ENCODE peak calls at places on chromosomes 11 and 22, in seven cellular contexts. Z is activated CD4-positive, CD25-positive, alpha-beta regulatory T cell; M is stimulated activated CD4-positive, alpha-beta T cell treated with anti-CD3 and anti-CD28 coated beads, Interleukin-1b, Interleukin-23, amount 100 ng/mL, for 24 hours; O is stromal cell of bone marrow; S is DMS153; Q is astrocyte of the cerebellum; U is T-helper 2 cell. L is an unnamed sample.

GRCh38 chr22:42799462-42800405 is 57.3 kb downstream of the ARFGAP3 start:
- DNase-seq in Z (no peak), M (no peak), O (no peak), S (peak; percentile 22), Q (no peak), U (no peak), L (no peak)

GRCh38 chr22:27709919-27710452 is 91.6 kb downstream of the MN1 start:
- DNase-seq in Z (no peak), M (no peak), O (no peak), S (no peak), Q (no peak), U (no peak), L (no peak)

GRCh38 chr22:23562186-23562585 is 17.9 kb downstream of the IGLL1 start:
- DNase-seq in Z (no peak), M (no peak), O (no peak), S (no peak), Q (no peak), U (no peak), L (no peak)

GRCh38 chr11:45037425-45038005 is 86.8 kb upstream of the TP53I11 start:
- DNase-seq in Z (no peak), M (no peak), O (no peak), S (no peak), Q (no peak), U (no peak), L (no peak)

GRCh38 chr11:78808903-78809302 is 234.2 kb upstream of the NARS2 start:
- DNase-seq in Z (no peak), M (no peak), O (no peak), S (no peak), Q (no peak), U (no peak), L (no peak)

GRCh38 chr11:10528121-10528520 is 12.9 kb downstream of the RNF141 start:
- DNase-seq in Z (no peak), M (no peak), O (no peak), S (no peak), Q (no peak), U (no peak), L (no peak)

GRCh38 chr11:61891331-61892084 is at the start of gene FADS3:
- DNase-seq in Z (peak; percentile 18), M (peak; percentile 38), O (peak; percentile 70), S (peak; percentile 65), Q (no peak), U (peak; percentile 68), L (peak; percentile 68)

GRCh38 chr11:111001986-111002616 is 243.4 kb upstream of the POU2AF2 start:
- DNase-seq in Z (no peak), M (no peak), O (peak; percentile 89), S (no peak), Q (peak; percentile 76), U (no peak), L (no peak)

GRCh38 chr11:57566035-57566504 is 1.4 kb downstream of the UBE2L6 start:
- DNase-seq in Z (no peak), M (no peak), O (peak; percentile 54), S (peak; percentile 53), Q (peak; percentile 15), U (peak; percentile 11), L (no peak)

GRCh38 chr11:73173755-73174494 is 31.8 kb upstream of the FCHSD2 start:
- DNase-seq in Z (no peak), M (no peak), O (no peak), S (no peak), Q (no peak), U (no peak), L (no peak)

GRCh38 chr11:126595560-126595959 is 240.1 kb downstream of the ST3GAL4 start:
- DNase-seq in Z (no peak), M (no peak), O (no peak), S (no peak), Q (no peak), U (no peak), L (no peak)

GRCh38 chr22:29879738-29880137 is 3.2 kb upstream of the MTMR3 start:
- DNase-seq in Z (no peak), M (peak; percentile 2), O (no peak), S (no peak), Q (no peak), U (no peak), L (no peak)

GRCh38 chr11:88308576-88308975 is 29.0 kb downstream of the CTSC start:
- DNase-seq in Z (no peak), M (no peak), O (no peak), S (no peak), Q (no peak), U (no peak), L (no peak)

GRCh38 chr11:84164722-84165121 is 878.6 kb upstream of the CCDC90B start:
- DNase-seq in Z (no peak), M (no peak), O (no peak), S (no peak), Q (no peak), U (no peak), L (no peak)

GRCh38 chr11:106288988-106289387 is 211.5 kb downstream of the AASDHPPT start:
- DNase-seq in Z (no peak), M (no peak), O (no peak), S (no peak), Q (no peak), U (no peak), L (no peak)

GRCh38 chr11:118277312-118277711 is 13.2 kb upstream of the MPZL2 start:
- DNase-seq in Z (no peak), M (no peak), O (no peak), S (peak; percentile 12), Q (no peak), U (no peak), L (no peak)

GRCh38 chr11:92838655-92839334 is 130.7 kb upstream of the MTNR1B start:
- DNase-seq in Z (no peak), M (no peak), O (no peak), S (peak; percentile 98), Q (no peak), U (no peak), L (no peak)

GRCh38 chr11:44982496-44983062 is 31.9 kb upstream of the TP53I11 start:
- DNase-seq in Z (no peak), M (no peak), O (no peak), S (no peak), Q (no peak), U (no peak), L (no peak)

GRCh38 chr11:71934213-71934612 is 5.4 kb downstream of the RNF121 start:
- DNase-seq in Z (no peak), M (no peak), O (no peak), S (no peak), Q (no peak), U (no peak), L (no peak)

GRCh38 chr22:40263191-40263590 is 83.1 kb upstream of the ADSL start:
- DNase-seq in Z (no peak), M (no peak), O (no peak), S (no peak), Q (no peak), U (no peak), L (no peak)

GRCh38 chr11:1057806-1058205 is 16.9 kb upstream of the MUC2 start:
- DNase-seq in Z (no peak), M (no peak), O (no peak), S (no peak), Q (no peak), U (no peak), L (no peak)

GRCh38 chr22:11627798-11628650 is 3900.0 kb upstream of the OR11H1 start:
- DNase-seq in Z (no peak), M (no peak), O (no peak), S (no peak), Q (no peak), U (no peak), L (no peak)

GRCh38 chr11:62001450-62002178 is 34.2 kb upstream of the FTH1 start:
- DNase-seq in Z (no peak), M (no peak), O (no peak), S (no peak), Q (no peak), U (no peak), L (no peak)

GRCh38 chr11:126973051-126973450 is 27.5 kb downstream of the KIRREL3 start:
- DNase-seq in Z (no peak), M (no peak), O (no peak), S (no peak), Q (no peak), U (no peak), L (no peak)

GRCh38 chr11:27857014-27857413 is 156.8 kb upstream of the BDNF start:
- DNase-seq in Z (no peak), M (no peak), O (no peak), S (no peak), Q (no peak), U (no peak), L (no peak)

GRCh38 chr22:43478621-43479285 is 66.9 kb downstream of the MPPED1 start:
- DNase-seq in Z (no peak), M (no peak), O (no peak), S (no peak), Q (no peak), U (no peak), L (no peak)

GRCh38 chr22:31926969-31927368 is 17.4 kb upstream of the YWHAH start:
- DNase-seq in Z (no peak), M (no peak), O (no peak), S (no peak), Q (no peak), U (no peak), L (no peak)

GRCh38 chr22:29061773-29062172 is at the start of gene C22orf31:
- DNase-seq in Z (no peak), M (no peak), O (no peak), S (no peak), Q (no peak), U (no peak), L (no peak)

GRCh38 chr11:67082071-67082791 is 25.6 kb downstream of the RHOD start:
- DNase-seq in Z (no peak), M (no peak), O (no peak), S (no peak), Q (no peak), U (no peak), L (no peak)

GRCh38 chr11:117426297-117426685 is 98.6 kb downstream of the CEP164 start:
- DNase-seq in Z (peak; percentile 48), M (peak; percentile 51), O (no peak), S (no peak), Q (peak; percentile 8), U (peak; percentile 48), L (no peak)